ENCODE peak calls at places on chromosomes 7 and 10, in ten cellular contexts. U is GM20000, D is cortex of kidney, N is NCI-H1092, O is HFFc6, S is astrocyte of the spinal cord, W is testis, A is SIG-M5, Z is ACHN, E is fibroblast of lung. I is an unnamed sample.

GRCh38 chr10:124654686-124655085 is 89.5 kb downstream of the FAM53B start:
- DNase-seq in U (no peak), D (no peak), N (no peak), O (no peak), S (no peak), W (no peak), A (no peak), Z (no peak), E (no peak), I (no peak)

GRCh38 chr7:138892808-138893207 is 88.4 kb downstream of the KIAA1549 start:
- DNase-seq in U (no peak), D (no peak), N (no peak), O (no peak), S (no peak), W (no peak), A (no peak), Z (no peak), E (no peak), I (no peak)

GRCh38 chr10:57867226-57867625 is 400.5 kb downstream of the IPMK start:
- DNase-seq in U (no peak), D (no peak), N (no peak), O (no peak), S (peak; percentile 40), W (no peak), A (no peak), Z (no peak), E (peak; percentile 1), I (no peak)

GRCh38 chr7:50679218-50680007 is 103.3 kb downstream of the GRB10 start:
- DNase-seq in U (peak; percentile 47), D (no peak), N (peak; percentile 59), O (peak; percentile 41), S (peak; percentile 45), W (no peak), A (no peak), Z (peak; percentile 64), E (peak; percentile 27), I (no peak)

GRCh38 chr7:23864984-23865383 is 155.0 kb downstream of the STK31 start:
- DNase-seq in U (no peak), D (no peak), N (no peak), O (no peak), S (peak; percentile 30), W (no peak), A (no peak), Z (no peak), E (peak; percentile 64), I (no peak)

GRCh38 chr10:90494183-90494582 is 363.7 kb downstream of the HTR7 start:
- DNase-seq in U (no peak), D (no peak), N (no peak), O (no peak), S (no peak), W (no peak), A (no peak), Z (no peak), E (no peak), I (no peak)

GRCh38 chr10:89299031-89299430 is 2.8 kb upstream of the IFIT2 start:
- DNase-seq in U (no peak), D (no peak), N (no peak), O (no peak), S (no peak), W (no peak), A (no peak), Z (no peak), E (no peak), I (no peak)

GRCh38 chr7:25121599-25121998 is 3.5 kb downstream of the CYCS start:
- DNase-seq in U (no peak), D (no peak), N (no peak), O (no peak), S (no peak), W (no peak), A (no peak), Z (no peak), E (no peak), I (no peak)

GRCh38 chr7:159328096-159328495 is 183.4 kb upstream of the VIPR2 start:
- DNase-seq in U (no peak), D (no peak), N (no peak), O (no peak), S (no peak), W (no peak), A (no peak), Z (no peak), E (no peak), I (no peak)

GRCh38 chr10:49369216-49370162 is 26.4 kb downstream of the DRGX start:
- DNase-seq in U (no peak), D (no peak), N (no peak), O (no peak), S (peak; percentile 67), W (no peak), A (no peak), Z (no peak), E (peak; percentile 81), I (no peak)

GRCh38 chr10:28089467-28089866 is 90.6 kb upstream of the ODAD2 start:
- DNase-seq in U (no peak), D (no peak), N (no peak), O (peak; percentile 91), S (peak; percentile 93), W (no peak), A (no peak), Z (peak; percentile 74), E (peak; percentile 98), I (no peak)

GRCh38 chr10:13956826-13957225 is 370.1 kb downstream of the PRPF18 start:
- DNase-seq in U (no peak), D (no peak), N (no peak), O (no peak), S (peak; percentile 72), W (peak; percentile 67), A (no peak), Z (no peak), E (no peak), I (peak; percentile 50)

GRCh38 chr7:30240401-30240800 is 44.0 kb upstream of the ZNRF2 start:
- DNase-seq in U (no peak), D (no peak), N (no peak), O (no peak), S (peak; percentile 63), W (no peak), A (no peak), Z (no peak), E (peak; percentile 82), I (no peak)

GRCh38 chr10:77391605-77392235 is 245.9 kb downstream of the KCNMA1 start:
- DNase-seq in U (peak; percentile 54), D (no peak), N (peak; percentile 17), O (peak; percentile 88), S (peak; percentile 91), W (peak; percentile 82), A (no peak), Z (peak; percentile 95), E (peak; percentile 79), I (peak; percentile 79)

I was measured in thyroid gland.